ENCODE peak calls at places on chromosomes 5 and 9, in ten cellular contexts. N is mucosa of descending colon, C is Caco-2, K is adrenal gland, G is keratinocyte, B is PC-9, U is uterus, O is OCI-LY7, L is colonic mucosa, D is tibial artery. J is an unnamed sample.

GRCh38 chr5:80153586-80154126 is 102.2 kb downstream of the SERINC5 start:
- DNase-seq in N (peak; percentile 27), C (no peak), K (no peak), G (no peak), B (no peak), U (no peak), O (no peak), L (peak; percentile 66), D (no peak), J (no peak)

GRCh38 chr5:107557051-107557658 is 113.6 kb downstream of the EFNA5 start:
- DNase-seq in N (no peak), C (peak; percentile 69), K (no peak), G (peak; percentile 61), B (peak; percentile 95), U (no peak), O (no peak), L (no peak), D (no peak), J (no peak)

GRCh38 chr9:89887286-89887685 is 282.5 kb downstream of the GADD45G start:
- DNase-seq in N (no peak), C (no peak), K (no peak), G (no peak), B (no peak), U (no peak), O (no peak), L (no peak), D (no peak), J (no peak)

GRCh38 chr5:67026278-67026677 is 170.3 kb downstream of the CD180 start:
- DNase-seq in N (no peak), C (no peak), K (no peak), G (no peak), B (no peak), U (no peak), O (no peak), L (no peak), D (no peak), J (no peak)

GRCh38 chr5:37248970-37249819 is at the start of gene CPLANE1:
- DNase-seq in N (peak; percentile 69), C (peak; percentile 80), K (peak; percentile 84), G (no peak), B (peak; percentile 96), U (peak; percentile 61), O (no peak), L (peak; percentile 67), D (peak; percentile 88), J (peak; percentile 84)

GRCh38 chr5:150960791-150961396 is 56.1 kb upstream of the ZNF300 start:
- DNase-seq in N (no peak), C (no peak), K (no peak), G (no peak), B (no peak), U (no peak), O (peak; percentile 48), L (no peak), D (no peak), J (no peak)

GRCh38 chr9:71146511-71146910 is 25.1 kb upstream of the TRPM3 start:
- DNase-seq in N (no peak), C (no peak), K (no peak), G (no peak), B (no peak), U (no peak), O (no peak), L (no peak), D (no peak), J (no peak)

GRCh38 chr5:12399868-12400267 is 495.6 kb upstream of the CTNND2 start:
- DNase-seq in N (no peak), C (no peak), K (no peak), G (no peak), B (peak; percentile 10), U (no peak), O (no peak), L (no peak), D (no peak), J (no peak)

GRCh38 chr9:115672477-115673316 is 480.9 kb upstream of the PAPPA start:
- DNase-seq in N (no peak), C (no peak), K (no peak), G (peak; percentile 53), B (peak; percentile 69), U (peak; percentile 21), O (no peak), L (no peak), D (no peak), J (no peak)

GRCh38 chr5:139633295-139634027 is 14.7 kb upstream of the CXXC5 start:
- DNase-seq in N (peak; percentile 66), C (peak; percentile 75), K (peak; percentile 66), G (no peak), B (peak; percentile 58), U (peak; percentile 69), O (peak; percentile 82), L (peak; percentile 73), D (peak; percentile 80), J (peak; percentile 63)

GRCh38 chr9:109459423-109459822 is 38.7 kb downstream of the PTPN3 start:
- DNase-seq in N (no peak), C (no peak), K (no peak), G (no peak), B (no peak), U (no peak), O (no peak), L (no peak), D (no peak), J (peak; percentile 40)
- TF ChIP-seq CTCF in N (no peak), C (no peak), K (no peak), G (no peak), B (no peak), U (no peak), O (no peak), L (no peak), D (no peak), J (peak; percentile 39)

GRCh38 chr5:137834498-137834897 is 33.2 kb upstream of the MYOT start:
- DNase-seq in N (no peak), C (no peak), K (no peak), G (no peak), B (no peak), U (no peak), O (no peak), L (no peak), D (no peak), J (no peak)
- H3K4me1 ChIP-seq in N (no peaks in the 10 kb centered on the region), C (peaks cover 30% of the 10 kb centered on the region), K (peaks cover 60% of the 10 kb centered on the region), G (peaks cover 18% of the 10 kb centered on the region), B (peaks cover 32% of the 10 kb centered on the region), U (peaks cover 17% of the 10 kb centered on the region), O (no peaks in the 10 kb centered on the region), L (no peaks in the 10 kb centered on the region), D (no peaks in the 10 kb centered on the region), J (no peaks in the 10 kb centered on the region)

DNA sequence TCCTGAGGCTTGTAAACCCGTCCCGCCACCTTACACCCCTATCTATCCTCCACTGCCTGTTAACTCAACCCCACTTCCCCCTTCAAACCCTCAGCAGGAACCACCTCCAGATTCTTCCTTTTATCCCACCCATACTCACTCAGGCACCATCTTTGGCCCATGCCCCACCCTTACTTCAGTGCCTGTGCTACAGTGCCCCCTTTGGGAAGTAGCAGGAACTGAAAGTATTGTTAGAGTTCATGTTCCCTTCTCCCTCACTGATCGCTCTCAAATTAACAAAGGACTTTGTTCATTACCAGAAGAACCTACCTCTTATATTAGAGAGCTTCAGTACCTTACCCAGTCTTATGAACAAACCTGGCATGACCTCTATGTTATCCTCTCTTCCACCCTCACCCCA is 92.2 kb upstream of the MOCS2 start:
- DNase-seq in N (no peak), C (no peak), K (no peak), G (no peak), B (no peak), U (no peak), O (peak; percentile 7), L (no peak), D (no peak), J (no peak)
- TF ChIP-seq CTCF in N (no peak), C (no peak), K (no peak), G (no peak), B (peak; percentile 24), U (no peak), O (peak; percentile 59), L (no peak), D (no peak), J (peak; percentile 40)

GRCh38 chr9:653856-654387 is 187.6 kb upstream of the DMRT1 start:
- DNase-seq in N (no peak), C (no peak), K (no peak), G (no peak), B (no peak), U (no peak), O (no peak), L (no peak), D (no peak), J (no peak)
- H3K4me1 ChIP-seq in N (peaks cover 4% of the 10 kb centered on the region), C (no peaks in the 10 kb centered on the region), K (peaks cover 16% of the 10 kb centered on the region), G (peaks cover 34% of the 10 kb centered on the region), B (no peaks in the 10 kb centered on the region), U (peaks cover 3% of the 10 kb centered on the region), O (peaks cover 38% of the 10 kb centered on the region), L (no peaks in the 10 kb centered on the region), D (no peaks in the 10 kb centered on the region), J (peaks cover 38% of the 10 kb centered on the region)

GRCh38 chr5:135915466-135916001 is 19.9 kb upstream of the IL9 start:
- DNase-seq in N (no peak), C (no peak), K (no peak), G (no peak), B (no peak), U (no peak), O (no peak), L (no peak), D (no peak), J (no peak)

GRCh38 chr5:135916638-135917263 is 21.1 kb upstream of the IL9 start:
- DNase-seq in N (no peak), C (no peak), K (peak; percentile 26), G (no peak), B (no peak), U (no peak), O (no peak), L (no peak), D (no peak), J (no peak)

GRCh38 chr5:135913713-135914626 is 18.3 kb upstream of the IL9 start:
- DNase-seq in N (no peak), C (no peak), K (no peak), G (no peak), B (no peak), U (no peak), O (no peak), L (no peak), D (no peak), J (no peak)
- TF ChIP-seq CTCF in N (no peak), C (no peak), K (no peak), G (no peak), B (no peak), U (no peak), O (no peak), L (no peak), D (no peak), J (no peak)